ENCODE peak calls at places on chromosomes 16 and 17, in eight cellular contexts. V is tibial artery, Z is lower lobe of right lung, P is right cardiac atrium, E is upper lobe of left lung, G is pancreas, K is prostate gland, H is mucosa of descending colon. Q is an unnamed sample.

GRCh38 chr16:70772493-70772892 is 28.5 kb downstream of the VAC14 start:
- DNase-seq in V (no peak), H (no peak), Z (no peak), G (no peak), K (no peak), P (no peak), E (no peak), Q (no peak)

GRCh38 chr16:85396879-85397871 is 215.9 kb upstream of the GSE1 start:
- DNase-seq in G (peak; percentile 26), E (no peak), K (no peak), V (peak; percentile 20), H (peak; percentile 55), P (peak; percentile 20), Z (peak; percentile 40), Q (no peak)

GRCh38 chr17:12230411-12230810 is 209.7 kb downstream of the MAP2K4 start:
- DNase-seq in V (no peak), H (no peak), K (no peak), G (no peak), Z (no peak), P (no peak), E (no peak), Q (no peak)

GRCh38 chr16:27690604-27691003 is 140.7 kb downstream of the KATNIP start:
- DNase-seq in V (no peak), H (no peak), P (no peak), E (no peak), G (no peak), Z (no peak), K (no peak), Q (no peak)

GRCh38 chr17:57432507-57433277 is 176.4 kb downstream of the MSI2 start:
- DNase-seq in Z (no peak), H (no peak), G (no peak), E (no peak), K (no peak), P (no peak), V (no peak), Q (no peak)

GRCh38 chr17:16915752-16916556 is 56.0 kb downstream of the TNFRSF13B start:
- DNase-seq in Z (peak; percentile 75), P (no peak), V (peak; percentile 57), E (peak; percentile 64), K (no peak), G (peak; percentile 73), H (no peak), Q (no peak)

GRCh38 chr16:82646504-82646903 is 19.7 kb downstream of the CDH13 start:
- DNase-seq in G (no peak), P (no peak), K (no peak), V (no peak), H (no peak), E (no peak), Z (no peak), Q (no peak)

GRCh38 chr16:17024514-17024913 is 446.2 kb downstream of the XYLT1 start:
- DNase-seq in Z (no peak), G (no peak), E (no peak), H (no peak), P (no peak), K (no peak), V (no peak), Q (no peak)

GRCh38 chr16:11175850-11176341 is 80.1 kb downstream of the SOCS1 start:
- DNase-seq in V (no peak), H (no peak), K (no peak), P (no peak), E (no peak), Z (no peak), G (no peak), Q (no peak)

GRCh38 chr17:58112970-58113631 is 29.9 kb downstream of the DYNLL2 start:
- DNase-seq in E (peak; percentile 74), P (peak; percentile 73), H (peak; percentile 56), G (peak; percentile 76), K (peak; percentile 80), V (peak; percentile 82), Z (peak; percentile 75), Q (peak; percentile 68)

GRCh38 chr17:68257924-68258323 is 10.1 kb downstream of the AMZ2 start:
- DNase-seq in Z (no peak), E (no peak), V (no peak), K (no peak), G (no peak), H (no peak), P (no peak), Q (no peak)

GRCh38 chr16:48381201-48381600 is 4.0 kb downstream of the SIAH1 start:
- DNase-seq in E (no peak), P (no peak), Z (no peak), V (no peak), K (no peak), G (no peak), H (no peak), Q (no peak)

GRCh38 chr16:70644763-70645597 is 1.4 kb upstream of the IL34 start:
- DNase-seq in Z (no peak), G (no peak), P (no peak), E (no peak), V (no peak), H (no peak), K (no peak), Q (no peak)

GRCh38 chr16:8168016-8168415 is 422.3 kb downstream of the TMEM114 start:
- DNase-seq in Z (no peak), P (no peak), K (no peak), V (no peak), E (no peak), H (no peak), G (no peak), Q (no peak)

GRCh38 chr16:1779741-1780676 is 2.4 kb downstream of the SPSB3 start:
- DNase-seq in P (peak; percentile 17), V (no peak), K (no peak), G (peak; percentile 53), H (no peak), Z (no peak), E (no peak), Q (no peak)

GRCh38 chr16:27625050-27625697 is 75.2 kb downstream of the KATNIP start:
- DNase-seq in V (peak; percentile 21), Z (no peak), G (no peak), E (no peak), K (peak; percentile 49), H (no peak), P (peak; percentile 25), Q (no peak)

GRCh38 chr17:61410100-61410551 is 10.5 kb downstream of the TBX2 start:
- DNase-seq in E (no peak), V (peak; percentile 32), Z (peak; percentile 45), P (no peak), K (no peak), H (no peak), G (no peak), Q (no peak)
- H3K4me3 ChIP-seq in E (peak overlapping the region; percentile 59), V (peak overlapping the region; percentile 74), Z (peak overlapping the region; percentile 67), P (peak overlapping the region; percentile 65), K (peak overlapping the region; percentile 50), H (no peak overlapping the region), G (peak overlapping the region; percentile 57), Q (peak overlapping the region; percentile 47)

DNA sequence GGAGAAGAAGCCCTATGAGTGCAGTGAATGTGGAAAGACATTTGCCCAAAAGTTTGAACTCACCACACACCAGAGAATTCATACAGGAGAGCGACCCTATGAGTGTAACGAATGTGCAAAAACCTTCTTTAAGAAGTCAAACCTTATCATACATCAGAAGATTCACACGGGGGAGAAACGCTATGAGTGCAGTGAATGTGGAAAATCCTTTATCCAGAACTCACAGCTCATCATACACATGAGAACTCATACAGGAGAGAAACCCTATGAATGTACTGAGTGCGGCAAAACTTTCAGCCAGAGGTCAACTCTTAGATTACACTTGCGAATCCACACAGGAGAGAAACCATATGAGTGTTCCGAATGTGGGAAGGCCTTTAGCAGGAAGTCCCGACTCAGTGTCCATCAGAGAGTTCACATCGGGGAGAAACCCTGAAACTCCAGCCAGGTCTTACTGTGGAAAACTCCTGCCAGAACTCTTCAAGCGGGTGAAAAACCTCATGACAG is 21.6 kb downstream of the ZFP1 start:
- DNase-seq in G (no peak), Z (no peak), V (no peak), P (no peak), E (no peak), H (no peak), K (no peak), Q (no peak)
- H3K9me3 ChIP-seq in G (no peaks in the 10 kb centered on the region), Z (peaks cover 59% of the 10 kb centered on the region), V (no peaks in the 10 kb centered on the region), P (peaks cover 8% of the 10 kb centered on the region), E (peaks cover 51% of the 10 kb centered on the region), H (peaks cover 78% of the 10 kb centered on the region), K (no peaks in the 10 kb centered on the region), Q (peaks cover 57% of the 10 kb centered on the region)

GRCh38 chr16:88763502-88764053 is 21.4 kb downstream of the PIEZO1 start:
- DNase-seq in G (peak; percentile 70), Z (peak; percentile 72), H (no peak), E (peak; percentile 52), K (no peak), V (no peak), P (no peak), Q (no peak)

GRCh38 chr16:88764080-88764479 is 20.9 kb downstream of the PIEZO1 start:
- DNase-seq in Z (no peak), P (no peak), E (no peak), V (no peak), H (no peak), K (no peak), G (no peak), Q (no peak)

GRCh38 chr16:88762258-88762870 is 22.7 kb downstream of the PIEZO1 start:
- DNase-seq in P (no peak), H (no peak), G (no peak), V (no peak), K (no peak), E (no peak), Z (no peak), Q (no peak)

GRCh38 chr16:88761830-88762229 is 23.2 kb downstream of the PIEZO1 start:
- DNase-seq in H (no peak), V (no peak), G (no peak), E (no peak), K (peak; percentile 43), Z (no peak), P (no peak), Q (no peak)

DNA sequence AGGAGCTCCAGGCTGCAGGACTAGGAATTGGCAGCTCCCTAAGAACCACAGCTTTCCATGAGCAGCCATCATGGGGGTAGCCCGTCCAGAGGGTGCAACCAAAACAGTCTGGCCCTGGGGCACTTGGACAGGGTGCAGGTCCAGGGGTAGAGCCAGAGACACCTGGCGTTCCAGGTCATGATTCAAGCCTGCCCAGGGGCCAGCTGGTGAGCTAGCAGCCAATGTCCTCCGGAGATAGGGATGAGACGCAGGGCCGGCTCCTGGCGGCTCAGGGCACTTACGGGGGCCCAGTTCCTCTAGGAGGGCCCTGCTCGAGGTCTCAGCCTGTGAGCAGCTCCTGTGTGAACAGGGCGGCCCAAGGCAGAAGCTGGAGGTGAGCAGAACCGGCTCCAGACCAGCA is 22.1 kb downstream of the PIEZO1 start:
- DNase-seq in H (no peak), P (no peak), V (no peak), G (no peak), Z (no peak), K (no peak), E (no peak), Q (no peak)
- H3K4me1 ChIP-seq in H (peaks cover 57% of the 10 kb centered on the region), P (peaks cover 7% of the 10 kb centered on the region), V (no peaks in the 10 kb centered on the region), G (no peaks in the 10 kb centered on the region), Z (peaks cover 89% of the 10 kb centered on the region), K (peaks cover 56% of the 10 kb centered on the region), E (peaks cover 91% of the 10 kb centered on the region), Q (peaks cover 34% of the 10 kb centered on the region)

GRCh38 chr17:79991140-79991923 is 44.3 kb downstream of the TBC1D16 start:
- DNase-seq in H (peak; percentile 93), K (peak; percentile 89), Z (peak; percentile 90), P (peak; percentile 82), V (no peak), G (peak; percentile 89), E (peak; percentile 90), Q (peak; percentile 72)
- H3K4me3 ChIP-seq in H (no peak overlapping the region), K (peak overlapping the region; percentile 36), Z (peak overlapping the region; percentile 49), P (no peak overlapping the region), V (peak overlapping the region; percentile 44), G (peak overlapping the region; percentile 39), E (peak overlapping the region; percentile 33), Q (peak overlapping the region; percentile 56)

GRCh38 chr16:79007614-79008013 is 592.9 kb downstream of the MAF start:
- DNase-seq in V (no peak), H (no peak), E (no peak), G (no peak), Z (no peak), K (no peak), P (no peak), Q (no peak)
- H3K9me3 ChIP-seq in V (no peaks in the 10 kb centered on the region), H (no peaks in the 10 kb centered on the region), E (no peaks in the 10 kb centered on the region), G (no peaks in the 10 kb centered on the region), Z (no peaks in the 10 kb centered on the region), K (no peaks in the 10 kb centered on the region), P (no peaks in the 10 kb centered on the region), Q (no peaks in the 10 kb centered on the region)

Q was measured in CD8-positive, alpha-beta memory T cell.